ENCODE peak calls at places on chromosomes 11 and 22, in four cellular contexts. N is left ventricle myocardium superior; F is HFF-Myc; G is effector CD4-positive, alpha-beta T cell. K is an unnamed sample.

GRCh38 chr22:38243007-38243775 is 29.6 kb downstream of the TMEM184B start:
- DNase-seq in N (peak), G (no peak), F (no peak), K (no peak)

GRCh38 chr22:39490135-39490798 is 11.8 kb upstream of the MIEF1 start:
- DNase-seq in N (peak), G (peak), F (no peak), K (peak)

GRCh38 chr11:125207866-125208425 is 43.4 kb downstream of the PKNOX2 start:
- DNase-seq in F (no peak), N (no peak), G (no peak), K (no peak)

GRCh38 chr11:46003647-46004046 is 81.2 kb downstream of the LARGE2 start:
- DNase-seq in F (no peak), G (no peak), N (no peak), K (no peak)

GRCh38 chr11:43021466-43021865 is 290.3 kb upstream of the API5 start:
- DNase-seq in G (no peak), F (no peak), N (no peak), K (no peak)

GRCh38 chr11:72605958-72606357 is 68.3 kb downstream of the PDE2A start:
- DNase-seq in N (no peak), G (no peak), F (no peak), K (no peak)

GRCh38 chr11:134862168-134862567 is 450.1 kb upstream of the B3GAT1 start:
- DNase-seq in G (no peak), F (no peak), N (no peak), K (no peak)

GRCh38 chr11:10604340-10604748 is 35.9 kb upstream of the LYVE1 start:
- DNase-seq in G (no peak), N (peak), F (no peak), K (no peak)

GRCh38 chr11:125256471-125257010 is 92.0 kb downstream of the PKNOX2 start:
- DNase-seq in F (no peak), G (no peak), N (no peak), K (no peak)

GRCh38 chr11:1639666-1640065 is 10.1 kb downstream of the KRTAP5-5 start:
- DNase-seq in G (no peak), N (no peak), F (no peak), K (no peak)

GRCh38 chr11:1639102-1639620 is 9.6 kb downstream of the KRTAP5-5 start:
- DNase-seq in N (peak), F (no peak), G (no peak), K (no peak)

GRCh38 chr11:125593113-125593761 is 585 bp downstream of the STT3A start:
- DNase-seq in N (no peak), F (no peak), G (no peak), K (no peak)

GRCh38 chr22:37197451-37198289 is 9.6 kb upstream of the C1QTNF6 start:
- DNase-seq in N (peak), G (no peak), F (no peak), K (no peak)

GRCh38 chr11:120339394-120339890 is 3.2 kb downstream of the ARHGEF12 start:
- DNase-seq in F (no peak), G (no peak), N (no peak), K (no peak)

GRCh38 chr22:23179381-23180294 is 671 bp upstream of the BCR start:
- DNase-seq in F (no peak), N (peak), G (no peak), K (no peak)

GRCh38 chr22:21444701-21445436 is 22.3 kb upstream of the TMEM191C start:
- DNase-seq in N (peak), F (no peak), G (no peak), K (no peak)

GRCh38 chr11:72657356-72657755 is 16.9 kb downstream of the PDE2A start:
- DNase-seq in N (no peak), G (no peak), F (no peak), K (no peak)

GRCh38 chr11:25520459-25520858 is 811.5 kb upstream of the ANO3 start:
- DNase-seq in F (no peak), G (no peak), N (no peak), K (no peak)

GRCh38 chr11:95688015-95688414 is 101.6 kb downstream of the FAM76B start:
- DNase-seq in G (no peak), F (no peak), N (no peak), K (no peak)

GRCh38 chr11:3201112-3201581 is 17.5 kb downstream of the MRGPRG start:
- DNase-seq in G (no peak), N (peak), F (no peak), K (no peak)

GRCh38 chr11:12166299-12167092 is 56.1 kb downstream of the MICAL2 start:
- DNase-seq in F (no peak), N (no peak), G (no peak), K (no peak)

GRCh38 chr11:102447193-102447592 is 5.4 kb downstream of the TMEM123 start:
- DNase-seq in N (no peak), F (no peak), G (no peak), K (no peak)

GRCh38 chr11:10390375-10390774 is 64.7 kb upstream of the AMPD3 start:
- DNase-seq in F (no peak), G (no peak), N (no peak), K (no peak)